ENCODE peak calls at places on chromosomes 12 and 14, in eight cellular contexts. M is AG04450, N is body of pancreas, D is ovary, J is Peyer's patch, G is cardiac fibroblast, O is ascending aorta, L is fibroblast of mammary gland. U is an unnamed sample.
A peak's percentile ranks its signal among the peaks of the same experiment; 100 is the strongest.

GRCh38 chr12:110972870-110973269 is 52.5 kb upstream of the MYL2 start:
- DNase-seq in M (no peak), N (no peak), D (no peak), J (no peak), G (no peak), O (no peak), L (no peak), U (no peak)

GRCh38 chr12:39612250-39612649 is 7.4 kb downstream of the ABCD2 start:
- DNase-seq in M (no peak), N (no peak), D (no peak), J (no peak), G (no peak), O (no peak), L (no peak), U (no peak)

GRCh38 chr14:57071639-57072038 is 197.1 kb downstream of the EXOC5 start:
- DNase-seq in M (no peak), N (no peak), D (no peak), J (no peak), G (no peak), O (no peak), L (no peak), U (no peak)

GRCh38 chr12:50411051-50411660 is 10.5 kb downstream of the LARP4 start:
- DNase-seq in M (no peak), N (no peak), D (no peak), J (no peak), G (peak; percentile 53), O (no peak), L (peak; percentile 54), U (peak; percentile 50)

GRCh38 chr12:70543444-70543843 is 93.8 kb downstream of the PTPRB start:
- DNase-seq in M (peak; percentile 50), N (no peak), D (no peak), J (no peak), G (peak; percentile 98), O (no peak), L (peak; percentile 97), U (peak; percentile 100)

GRCh38 chr12:54352891-54353874 is 11.1 kb downstream of the GPR84 start:
- DNase-seq in M (no peak), N (peak; percentile 72), D (peak; percentile 53), J (no peak), G (peak; percentile 28), O (no peak), L (peak; percentile 84), U (no peak)

GRCh38 chr12:121776190-121777098 is 17.0 kb downstream of the RHOF start:
- DNase-seq in M (no peak), N (peak; percentile 75), D (peak; percentile 80), J (peak; percentile 96), G (peak; percentile 71), O (no peak), L (peak; percentile 60), U (peak; percentile 65)

GRCh38 chr12:13956060-13956590 is 25.3 kb downstream of the GRIN2B start:
- DNase-seq in M (no peak), N (no peak), D (no peak), J (no peak), G (no peak), O (no peak), L (no peak), U (no peak)

GRCh38 chr14:32230695-32231280 is 27.7 kb upstream of the RNU6-8 start:
- DNase-seq in M (peak; percentile 21), N (no peak), D (no peak), J (no peak), G (peak; percentile 67), O (no peak), L (peak; percentile 75), U (peak; percentile 58)

GRCh38 chr14:90695997-90696681 is 120.1 kb downstream of the TTC7B start:
- DNase-seq in M (no peak), N (no peak), D (no peak), J (no peak), G (no peak), O (no peak), L (no peak), U (no peak)

GRCh38 chr12:32151081-32151480 is 44.4 kb downstream of the BICD1 start:
- DNase-seq in M (no peak), N (no peak), D (no peak), J (no peak), G (no peak), O (no peak), L (no peak), U (no peak)

GRCh38 chr14:22819191-22819988 is 4.2 kb upstream of the SLC7A7 start:
- DNase-seq in M (no peak), N (peak; percentile 55), D (no peak), J (peak; percentile 72), G (peak; percentile 77), O (no peak), L (peak; percentile 63), U (peak; percentile 89)

GRCh38 chr14:98548071-98548686 is 723.8 kb downstream of the BCL11B start:
- DNase-seq in M (no peak), N (no peak), D (no peak), J (no peak), G (no peak), O (no peak), L (no peak), U (no peak)

GRCh38 chr12:52278931-52279682 is 4.7 kb downstream of the KRT86 start:
- DNase-seq in M (peak; percentile 38), N (peak; percentile 86), D (peak; percentile 62), J (peak; percentile 80), G (peak; percentile 86), O (no peak), L (peak; percentile 64), U (peak; percentile 79)

GRCh38 chr12:41656454-41656853 is 468.3 kb downstream of the PDZRN4 start:
- DNase-seq in M (no peak), N (no peak), D (no peak), J (no peak), G (no peak), O (no peak), L (no peak), U (no peak)

GRCh38 chr12:48937170-48937569 is 11.9 kb upstream of the FKBP11 start:
- DNase-seq in M (no peak), N (no peak), D (no peak), J (no peak), G (no peak), O (no peak), L (no peak), U (no peak)

GRCh38 chr14:102500190-102500661 is 9.3 kb downstream of the ANKRD9 start:
- DNase-seq in M (no peak), N (no peak), D (no peak), J (peak; percentile 71), G (peak; percentile 88), O (peak; percentile 64), L (peak; percentile 94), U (peak; percentile 96)

GRCh38 chr14:51131516-51131915 is 36.6 kb upstream of the TRIM9 start:
- DNase-seq in M (no peak), N (no peak), D (no peak), J (no peak), G (no peak), O (no peak), L (no peak), U (no peak)
- TF ChIP-seq CTCF in M (no peak), N (no peak), D (no peak), J (no peak), G (no peak), O (no peak), L (no peak), U (no peak)

GRCh38 chr12:65139389-65139788 is 18.3 kb upstream of the WIF1 start:
- DNase-seq in M (no peak), N (no peak), D (no peak), J (no peak), G (no peak), O (no peak), L (no peak), U (no peak)
- H3K4me3 ChIP-seq in M (no peak overlapping the region), N (no peak overlapping the region), D (no peak overlapping the region), J (no peak overlapping the region), G (no peak overlapping the region), O (no peak overlapping the region), L (no peak overlapping the region), U (no peak overlapping the region)

GRCh38 chr14:24874514-24875202 is 175.3 kb downstream of the STXBP6 start:
- DNase-seq in M (no peak), N (no peak), D (no peak), J (no peak), G (no peak), O (no peak), L (no peak), U (no peak)

GRCh38 chr14:24871302-24871701 is 178.6 kb downstream of the STXBP6 start:
- DNase-seq in M (no peak), N (no peak), D (no peak), J (peak; percentile 71), G (no peak), O (no peak), L (peak; percentile 56), U (no peak)

GRCh38 chr14:24875203-24875840 is 174.6 kb downstream of the STXBP6 start:
- DNase-seq in M (no peak), N (no peak), D (no peak), J (no peak), G (peak; percentile 20), O (no peak), L (no peak), U (no peak)

GRCh38 chr14:24876009-24876690 is 173.8 kb downstream of the STXBP6 start:
- DNase-seq in M (no peak), N (no peak), D (no peak), J (no peak), G (no peak), O (no peak), L (no peak), U (no peak)

DNA sequence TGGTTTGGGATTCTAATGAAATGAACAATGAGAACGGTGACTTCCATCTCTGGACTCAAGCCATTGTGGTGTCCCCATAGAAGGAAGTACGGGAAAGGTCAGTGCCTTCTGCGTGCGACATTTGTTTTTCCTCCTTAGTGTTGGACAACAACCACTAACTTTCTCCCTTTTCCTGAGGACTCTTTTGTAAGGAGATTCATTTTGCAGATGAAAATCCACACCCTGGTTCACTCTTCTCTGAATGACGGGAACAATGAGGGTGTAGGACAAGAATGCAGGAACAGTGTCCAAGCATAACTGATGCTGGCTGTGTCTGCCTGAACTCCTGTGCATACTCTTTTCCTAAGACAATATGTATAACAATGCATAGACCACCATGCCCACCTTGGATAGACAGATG is 176.4 kb downstream of the STXBP6 start:
- DNase-seq in M (no peak), N (no peak), D (no peak), J (no peak), G (no peak), O (no peak), L (no peak), U (no peak)
- TF ChIP-seq CTCF in M (no peak), N (no peak), D (no peak), J (no peak), G (no peak), O (no peak), L (no peak), U (no peak)

GRCh38 chr12:549476-550082 is 89.8 kb downstream of the B4GALNT3 start:
- DNase-seq in M (no peak), N (no peak), D (no peak), J (no peak), G (no peak), O (no peak), L (no peak), U (no peak)

GRCh38 chr12:553216-554000 is 93.7 kb downstream of the B4GALNT3 start:
- DNase-seq in M (no peak), N (no peak), D (no peak), J (no peak), G (no peak), O (no peak), L (no peak), U (no peak)

GRCh38 chr12:547883-548470 is 88.2 kb downstream of the B4GALNT3 start:
- DNase-seq in M (no peak), N (no peak), D (no peak), J (no peak), G (no peak), O (no peak), L (no peak), U (no peak)

GRCh38 chr12:552466-552865 is 92.7 kb downstream of the B4GALNT3 start:
- DNase-seq in M (no peak), N (no peak), D (no peak), J (no peak), G (no peak), O (no peak), L (no peak), U (no peak)

GRCh38 chr12:550473-551260 is 90.9 kb downstream of the B4GALNT3 start:
- DNase-seq in M (no peak), N (no peak), D (no peak), J (no peak), G (no peak), O (no peak), L (no peak), U (no peak)
- H3K4me3 ChIP-seq in M (no peak overlapping the region), N (no peak overlapping the region), D (no peak overlapping the region), J (no peak overlapping the region), G (no peak overlapping the region), O (no peak overlapping the region), L (no peak overlapping the region), U (no peak overlapping the region)